ENCODE peak calls at places on chromosomes 6 and 20, in seven cellular contexts. V, R, X, I, O, M and J are unnamed samples.

GRCh38 chr6:102562713-102563112 is 1169.2 kb downstream of the GRIK2 start:
- DNase-seq in X (no peak), R (no peak), O (no peak), M (no peak), I (no peak), V (no peak), J (no peak)

GRCh38 chr6:135605278-135605790 is 107.8 kb upstream of the AHI1 start:
- DNase-seq in M (no peak), X (no peak), R (no peak), V (no peak), I (no peak), O (no peak), J (no peak)

GRCh38 chr6:16511048-16511660 is 250.1 kb downstream of the ATXN1 start:
- DNase-seq in V (no peak), I (no peak), O (peak), M (no peak), R (peak), X (no peak), J (no peak)

GRCh38 chr20:20327756-20328155 is 40.1 kb upstream of the INSM1 start:
- DNase-seq in M (no peak), X (no peak), I (no peak), R (no peak), O (no peak), V (no peak), J (no peak)

GRCh38 chr6:132464538-132465256 is 48.2 kb downstream of the STX7 start:
- DNase-seq in I (no peak), V (no peak), R (peak), O (no peak), M (no peak), X (no peak), J (no peak)

GRCh38 chr6:79269877-79270276 is 35.4 kb upstream of the HMGN3 start:
- DNase-seq in O (peak), R (peak), V (no peak), M (no peak), X (peak), I (peak), J (no peak)

GRCh38 chr6:135383766-135384165 is 113.8 kb downstream of the AHI1 start:
- DNase-seq in I (no peak), R (no peak), V (no peak), X (no peak), O (no peak), M (no peak), J (no peak)

GRCh38 chr6:84709121-84709520 is 55.3 kb downstream of the TBX18 start:
- DNase-seq in M (no peak), O (no peak), R (no peak), V (no peak), I (no peak), X (no peak), J (no peak)

GRCh38 chr6:170099387-170099786 is 191.5 kb downstream of the DLL1 start:
- DNase-seq in R (no peak), V (no peak), M (no peak), O (no peak), X (no peak), I (no peak), J (no peak)

GRCh38 chr6:42782689-42783176 is 881 bp downstream of the BICRAL start:
- DNase-seq in X (peak), O (peak), I (no peak), V (peak), M (peak), R (peak), J (peak)

GRCh38 chr6:122028933-122029332 is 370.5 kb upstream of the HSF2 start:
- DNase-seq in R (no peak), X (no peak), O (no peak), V (no peak), M (no peak), I (no peak), J (no peak)

GRCh38 chr20:53855733-53856132 is 214.7 kb downstream of the BCAS1 start:
- DNase-seq in X (no peak), M (no peak), V (no peak), O (no peak), R (no peak), I (no peak), J (no peak)

GRCh38 chr20:576156-576555 is 32.6 kb upstream of the CSNK2A1 start:
- DNase-seq in O (no peak), I (no peak), R (no peak), M (no peak), V (no peak), X (peak), J (no peak)

GRCh38 chr6:163118941-163119340 is 295.6 kb upstream of the QKI start:
- DNase-seq in O (no peak), M (no peak), R (no peak), X (no peak), I (no peak), V (no peak), J (no peak)

GRCh38 chr20:562232-562897 is 18.8 kb upstream of the CSNK2A1 start:
- DNase-seq in O (no peak), I (no peak), R (no peak), V (no peak), M (no peak), X (no peak), J (no peak)

GRCh38 chr20:61438285-61438684 is 186.2 kb downstream of the CDH4 start:
- DNase-seq in R (no peak), M (no peak), X (no peak), O (no peak), I (no peak), V (no peak), J (no peak)

GRCh38 chr6:90233994-90234393 is 62.6 kb downstream of the BACH2 start:
- DNase-seq in X (peak), V (no peak), I (no peak), O (no peak), M (no peak), R (no peak), J (no peak)

GRCh38 chr20:49811825-49812462 is 684 bp upstream of the SLC9A8 start:
- DNase-seq in R (peak), X (no peak), M (no peak), I (no peak), O (no peak), V (no peak), J (no peak)

GRCh38 chr6:90160013-90160412 is 136.6 kb downstream of the BACH2 start:
- DNase-seq in X (no peak), R (no peak), O (no peak), I (no peak), V (no peak), M (no peak), J (no peak)

GRCh38 chr6:10184408-10185187 is 230.3 kb downstream of the TFAP2A start:
- DNase-seq in R (no peak), X (no peak), I (no peak), O (no peak), M (no peak), V (no peak), J (no peak)

GRCh38 chr20:57698191-57698866 is 11.5 kb downstream of the PMEPA1 start:
- DNase-seq in R (peak), V (no peak), I (no peak), X (no peak), M (no peak), O (peak), J (no peak)

GRCh38 chr6:129929433-129929832 is 68.3 kb upstream of the TMEM244 start:
- DNase-seq in X (no peak), O (peak), M (no peak), R (peak), V (no peak), I (no peak), J (no peak)

GRCh38 chr6:165823609-165824326 is 160.7 kb upstream of the PDE10A start:
- DNase-seq in O (no peak), I (no peak), X (no peak), M (no peak), R (peak), V (no peak), J (no peak)

GRCh38 chr6:10369896-10370295 is 45.0 kb downstream of the TFAP2A start:
- DNase-seq in O (no peak), X (no peak), V (no peak), R (no peak), I (no peak), M (no peak), J (no peak)

GRCh38 chr20:35447082-35447789 is 8.2 kb upstream of the CEP250 start:
- DNase-seq in R (peak), O (no peak), I (peak), V (peak), M (peak), X (peak), J (peak)

GRCh38 chr6:139448094-139448649 is 73.7 kb upstream of the CITED2 start:
- DNase-seq in X (no peak), M (peak), V (no peak), R (no peak), O (no peak), I (no peak), J (no peak)

GRCh38 chr20:41005361-41005729 is 23.3 kb upstream of the TOP1 start:
- DNase-seq in V (peak), O (peak), M (no peak), I (no peak), R (peak), X (peak), J (peak)

GRCh38 chr20:60780388-60781025 is 471.6 kb upstream of the CDH4 start:
- DNase-seq in M (no peak), X (no peak), V (no peak), R (no peak), O (no peak), I (no peak), J (no peak)